ENCODE peak calls at places on chromosomes 4 and X, in eight cellular contexts. One of them, this sample, is unnamed.

GRCh38 chr4:37758226-37758625 is 68.3 kb upstream of the PGM2 start:
- DNase-seq in pancreas: no peak
- DNase-seq in IMR-90: peak; percentile 41
- DNase-seq in WTC11: no peak
- DNase-seq in choroid plexus epithelial cell: peak; percentile 97
- DNase-seq in HL-60: peak; percentile 84
- DNase-seq in NB4: peak; percentile 96
- DNase-seq in suprapubic skin: no peak
- DNase-seq in this sample: no peak

GRCh38 chrX:40065291-40066046 is 32.3 kb downstream of the BCOR start:
- DNase-seq in pancreas: no peak
- DNase-seq in choroid plexus epithelial cell: no peak
- DNase-seq in HL-60: no peak
- DNase-seq in NB4: no peak
- DNase-seq in WTC11: no peak
- DNase-seq in IMR-90: no peak
- DNase-seq in suprapubic skin: no peak
- DNase-seq in this sample: no peak

GRCh38 chrX:150763303-150763797 is 70.2 kb downstream of the MTMR1 start:
- DNase-seq in pancreas: no peak
- DNase-seq in NB4: no peak
- DNase-seq in HL-60: no peak
- DNase-seq in choroid plexus epithelial cell: no peak
- DNase-seq in WTC11: no peak
- DNase-seq in suprapubic skin: no peak
- DNase-seq in IMR-90: no peak
- DNase-seq in this sample: no peak

GRCh38 chr4:1503583-1504471 is 97.6 kb upstream of the NKX1-1 start:
- DNase-seq in WTC11: peak; percentile 11
- DNase-seq in NB4: no peak
- DNase-seq in choroid plexus epithelial cell: no peak
- DNase-seq in HL-60: no peak
- DNase-seq in suprapubic skin: peak; percentile 70
- DNase-seq in pancreas: no peak
- DNase-seq in IMR-90: no peak
- DNase-seq in this sample: peak; percentile 11

GRCh38 chr4:122500852-122501501 is 44.5 kb upstream of the IL2 start:
- DNase-seq in NB4: no peak
- DNase-seq in HL-60: no peak
- DNase-seq in pancreas: no peak
- DNase-seq in WTC11: no peak
- DNase-seq in choroid plexus epithelial cell: peak; percentile 65
- DNase-seq in suprapubic skin: no peak
- DNase-seq in IMR-90: no peak
- DNase-seq in this sample: no peak

GRCh38 chr4:110449947-110450346 is 26.0 kb upstream of the ENPEP start:
- DNase-seq in NB4: no peak
- DNase-seq in pancreas: no peak
- DNase-seq in IMR-90: no peak
- DNase-seq in choroid plexus epithelial cell: no peak
- DNase-seq in suprapubic skin: no peak
- DNase-seq in HL-60: no peak
- DNase-seq in WTC11: no peak
- DNase-seq in this sample: no peak

GRCh38 chrX:10240918-10241317 is 84.1 kb downstream of the CLCN4 start:
- DNase-seq in pancreas: no peak
- DNase-seq in HL-60: no peak
- DNase-seq in suprapubic skin: no peak
- DNase-seq in choroid plexus epithelial cell: peak; percentile 74
- DNase-seq in IMR-90: peak; percentile 94
- DNase-seq in WTC11: no peak
- DNase-seq in NB4: no peak
- DNase-seq in this sample: no peak

GRCh38 chr4:20544645-20545044 is 155.6 kb upstream of the PACRGL start:
- DNase-seq in NB4: peak; percentile 50
- DNase-seq in WTC11: no peak
- DNase-seq in pancreas: no peak
- DNase-seq in IMR-90: peak; percentile 71
- DNase-seq in choroid plexus epithelial cell: peak; percentile 82
- DNase-seq in suprapubic skin: no peak
- DNase-seq in HL-60: no peak
- DNase-seq in this sample: no peak

GRCh38 chr4:38130884-38131283 is 170.7 kb downstream of the PTTG2 start:
- DNase-seq in choroid plexus epithelial cell: no peak
- DNase-seq in HL-60: no peak
- DNase-seq in IMR-90: no peak
- DNase-seq in pancreas: no peak
- DNase-seq in suprapubic skin: no peak
- DNase-seq in WTC11: no peak
- DNase-seq in NB4: no peak
- DNase-seq in this sample: no peak

GRCh38 chr4:84336964-84337705 is 162.0 kb downstream of the NKX6-1 start:
- DNase-seq in choroid plexus epithelial cell: no peak
- DNase-seq in HL-60: no peak
- DNase-seq in IMR-90: no peak
- DNase-seq in NB4: no peak
- DNase-seq in WTC11: no peak
- DNase-seq in pancreas: no peak
- DNase-seq in suprapubic skin: no peak
- DNase-seq in this sample: no peak

GRCh38 chrX:80808854-80809493 is 703 bp downstream of the BRWD3 start:
- DNase-seq in NB4: peak; percentile 33
- DNase-seq in suprapubic skin: peak; percentile 69
- DNase-seq in WTC11: peak; percentile 12
- DNase-seq in HL-60: no peak
- DNase-seq in IMR-90: no peak
- DNase-seq in choroid plexus epithelial cell: peak; percentile 23
- DNase-seq in pancreas: peak; percentile 59
- DNase-seq in this sample: no peak

GRCh38 chrX:139831689-139832456 is 101.0 kb downstream of the ATP11C start:
- DNase-seq in NB4: peak; percentile 30
- DNase-seq in HL-60: no peak
- DNase-seq in choroid plexus epithelial cell: peak; percentile 57
- DNase-seq in pancreas: no peak
- DNase-seq in suprapubic skin: no peak
- DNase-seq in IMR-90: peak; percentile 70
- DNase-seq in WTC11: no peak
- DNase-seq in this sample: no peak

GRCh38 chrX:75989806-75990590 is 182.9 kb upstream of the PBDC1 start:
- DNase-seq in suprapubic skin: no peak
- DNase-seq in IMR-90: no peak
- DNase-seq in NB4: no peak
- DNase-seq in HL-60: no peak
- DNase-seq in choroid plexus epithelial cell: no peak
- DNase-seq in pancreas: no peak
- DNase-seq in WTC11: no peak
- DNase-seq in this sample: no peak

DNA sequence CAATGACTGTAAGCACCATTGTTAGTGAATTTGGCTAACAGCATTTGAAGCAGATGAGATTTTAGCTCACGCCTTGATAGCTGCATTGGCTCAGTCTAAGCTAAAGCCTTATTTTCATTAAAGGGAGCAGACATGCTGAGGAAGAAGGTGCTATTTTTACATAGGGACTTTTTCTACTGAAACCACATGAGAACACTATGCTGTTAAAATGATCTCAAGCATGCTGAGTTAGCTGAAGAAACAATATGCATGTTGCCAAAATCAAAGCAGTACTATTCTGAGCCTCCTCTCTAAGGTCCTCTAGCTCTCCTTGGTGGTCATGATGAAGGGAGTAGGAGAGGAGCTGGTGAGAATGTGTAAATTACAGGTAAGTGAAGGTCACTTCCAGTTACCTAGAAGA is 134.4 kb upstream of the JADE1 start:
- DNase-seq in suprapubic skin: no peak
- DNase-seq in IMR-90: no peak
- DNase-seq in WTC11: no peak
- DNase-seq in choroid plexus epithelial cell: peak; percentile 72
- DNase-seq in pancreas: no peak
- DNase-seq in HL-60: no peak
- DNase-seq in NB4: no peak
- DNase-seq in this sample: no peak
- TF ChIP-seq CTCF in suprapubic skin: no peak
- TF ChIP-seq CTCF in IMR-90: no peak
- TF ChIP-seq CTCF in WTC11: no peak
- TF ChIP-seq CTCF in choroid plexus epithelial cell: peak; percentile 35
- TF ChIP-seq CTCF in pancreas: no peak
- TF ChIP-seq CTCF in HL-60: no peak
- TF ChIP-seq CTCF in NB4: no peak
- TF ChIP-seq CTCF in this sample: no peak

GRCh38 chrX:83022020-83022419 is 486.1 kb upstream of the POU3F4 start:
- DNase-seq in IMR-90: no peak
- DNase-seq in HL-60: no peak
- DNase-seq in pancreas: no peak
- DNase-seq in choroid plexus epithelial cell: peak; percentile 3
- DNase-seq in NB4: no peak
- DNase-seq in suprapubic skin: no peak
- DNase-seq in WTC11: no peak
- DNase-seq in this sample: no peak
- TF ChIP-seq CTCF in IMR-90: no peak
- TF ChIP-seq CTCF in HL-60: no peak
- TF ChIP-seq CTCF in pancreas: no peak
- TF ChIP-seq CTCF in choroid plexus epithelial cell: no peak
- TF ChIP-seq CTCF in NB4: no peak
- TF ChIP-seq CTCF in suprapubic skin: no peak
- TF ChIP-seq CTCF in WTC11: no peak
- TF ChIP-seq CTCF in this sample: no peak

GRCh38 chr4:102341201-102341600 is 4.1 kb downstream of the SLC39A8 start:
- DNase-seq in pancreas: no peak
- DNase-seq in IMR-90: no peak
- DNase-seq in suprapubic skin: no peak
- DNase-seq in choroid plexus epithelial cell: no peak
- DNase-seq in WTC11: no peak
- DNase-seq in NB4: no peak
- DNase-seq in HL-60: no peak
- DNase-seq in this sample: no peak

GRCh38 chr4:102334624-102335023 is 10.7 kb downstream of the SLC39A8 start:
- DNase-seq in suprapubic skin: no peak
- DNase-seq in NB4: no peak
- DNase-seq in HL-60: no peak
- DNase-seq in pancreas: no peak
- DNase-seq in WTC11: no peak
- DNase-seq in choroid plexus epithelial cell: no peak
- DNase-seq in IMR-90: no peak
- DNase-seq in this sample: no peak

GRCh38 chr4:102339018-102339417 is 6.3 kb downstream of the SLC39A8 start:
- DNase-seq in choroid plexus epithelial cell: no peak
- DNase-seq in IMR-90: no peak
- DNase-seq in WTC11: no peak
- DNase-seq in HL-60: no peak
- DNase-seq in suprapubic skin: no peak
- DNase-seq in NB4: no peak
- DNase-seq in pancreas: no peak
- DNase-seq in this sample: no peak

GRCh38 chr4:102335616-102336015 is 9.7 kb downstream of the SLC39A8 start:
- DNase-seq in choroid plexus epithelial cell: no peak
- DNase-seq in pancreas: no peak
- DNase-seq in NB4: no peak
- DNase-seq in WTC11: no peak
- DNase-seq in suprapubic skin: no peak
- DNase-seq in HL-60: no peak
- DNase-seq in IMR-90: no peak
- DNase-seq in this sample: no peak

DNA sequence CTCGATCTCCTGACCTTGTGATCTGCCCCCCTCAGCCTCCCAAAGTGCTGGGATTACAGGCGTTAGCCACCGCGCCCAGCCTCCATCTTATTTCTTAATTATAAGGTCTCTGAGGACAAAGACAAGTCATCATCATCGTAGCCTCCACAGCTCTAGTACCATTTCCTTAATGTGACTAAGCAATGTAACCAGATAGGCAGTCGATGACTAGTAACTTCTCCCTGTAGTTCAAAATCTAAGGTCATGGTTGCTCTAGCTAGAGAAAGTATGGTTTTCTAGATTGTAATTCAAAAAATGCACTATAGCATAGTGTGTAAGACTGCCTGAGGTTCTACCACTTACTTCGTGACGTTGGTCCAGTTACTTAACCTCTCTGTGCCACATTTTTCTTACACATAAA is 6.9 kb downstream of the SLC39A8 start:
- DNase-seq in suprapubic skin: no peak
- DNase-seq in pancreas: no peak
- DNase-seq in NB4: peak; percentile 10
- DNase-seq in IMR-90: no peak
- DNase-seq in WTC11: no peak
- DNase-seq in HL-60: no peak
- DNase-seq in choroid plexus epithelial cell: peak; percentile 47
- DNase-seq in this sample: no peak
- TF ChIP-seq CTCF in suprapubic skin: no peak
- TF ChIP-seq CTCF in pancreas: no peak
- TF ChIP-seq CTCF in NB4: no peak
- TF ChIP-seq CTCF in IMR-90: no peak
- TF ChIP-seq CTCF in WTC11: no peak
- TF ChIP-seq CTCF in HL-60: no peak
- TF ChIP-seq CTCF in choroid plexus epithelial cell: no peak
- TF ChIP-seq CTCF in this sample: no peak

DNA sequence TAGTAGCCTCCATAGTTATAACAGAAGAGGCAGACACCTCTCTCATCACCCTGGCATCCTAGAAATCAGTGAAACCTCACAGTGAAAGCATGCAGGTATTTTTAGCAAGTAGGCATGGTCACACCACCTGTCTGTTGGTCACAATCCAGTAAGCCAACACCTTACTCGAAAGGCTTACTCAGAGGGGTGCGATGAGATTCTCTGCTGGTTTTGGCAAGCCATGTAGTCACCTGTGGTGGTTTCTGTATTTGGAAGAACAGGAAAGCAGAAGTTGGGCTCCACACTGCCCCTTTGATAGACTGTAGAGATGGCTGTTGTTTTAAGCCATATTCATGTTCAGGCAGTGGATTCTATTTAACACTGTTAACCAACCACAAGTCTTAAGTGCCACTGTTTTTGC is 134.7 kb downstream of the DCLK2 start:
- DNase-seq in NB4: no peak
- DNase-seq in pancreas: no peak
- DNase-seq in WTC11: no peak
- DNase-seq in suprapubic skin: no peak
- DNase-seq in HL-60: no peak
- DNase-seq in IMR-90: no peak
- DNase-seq in choroid plexus epithelial cell: no peak
- DNase-seq in this sample: no peak
- TF ChIP-seq CTCF in NB4: no peak
- TF ChIP-seq CTCF in pancreas: no peak
- TF ChIP-seq CTCF in WTC11: no peak
- TF ChIP-seq CTCF in suprapubic skin: no peak
- TF ChIP-seq CTCF in HL-60: no peak
- TF ChIP-seq CTCF in IMR-90: no peak
- TF ChIP-seq CTCF in choroid plexus epithelial cell: no peak
- TF ChIP-seq CTCF in this sample: no peak

This sample was measured in omental fat pad.